ENCODE peak calls at places on chromosome 11, in nine cellular contexts. N is suprapubic skin, G is sigmoid colon, P is ovary, E is upper lobe of left lung, Q is tibial nerve, T is A549, L is GM12878, D is stomach. A is an unnamed sample.

GRCh38 chr11:126963603-126964353 is 36.8 kb downstream of the KIRREL3 start:
- DNase-seq in N (no peak), G (no peak), P (no peak), E (no peak), Q (no peak), T (peak; percentile 57), L (no peak), D (no peak), A (peak; percentile 17)

GRCh38 chr11:68727783-68728182 is 23.5 kb downstream of the TESMIN start:
- DNase-seq in N (no peak), G (no peak), P (no peak), E (no peak), Q (no peak), T (no peak), L (no peak), D (no peak), A (no peak)

GRCh38 chr11:96237759-96238158 is 105.2 kb downstream of the MAML2 start:
- DNase-seq in N (no peak), G (no peak), P (no peak), E (no peak), Q (no peak), T (no peak), L (no peak), D (no peak), A (no peak)

GRCh38 chr11:69465236-69466000 is 16.0 kb upstream of the LINC01488 start:
- DNase-seq in N (no peak), G (no peak), P (no peak), E (no peak), Q (no peak), T (no peak), L (no peak), D (no peak), A (peak; percentile 64)

GRCh38 chr11:131281316-131281715 is 89.1 kb upstream of the NTM start:
- DNase-seq in N (no peak), G (no peak), P (no peak), E (no peak), Q (no peak), T (no peak), L (no peak), D (no peak), A (no peak)

GRCh38 chr11:107898270-107898669 is 30.0 kb upstream of the RAB39A start:
- DNase-seq in N (no peak), G (no peak), P (no peak), E (no peak), Q (no peak), T (peak; percentile 8), L (peak; percentile 24), D (no peak), A (no peak)

GRCh38 chr11:2217211-2218081 is 45.8 kb upstream of the TH start:
- DNase-seq in N (no peak), G (peak; percentile 41), P (peak; percentile 25), E (peak; percentile 64), Q (no peak), T (no peak), L (no peak), D (no peak), A (no peak)

GRCh38 chr11:6962673-6963072 is 36.4 kb downstream of the ZNF215 start:
- DNase-seq in N (no peak), G (no peak), P (no peak), E (no peak), Q (no peak), T (no peak), L (no peak), D (no peak), A (no peak)

GRCh38 chr11:126115820-126116319 is 53.2 kb upstream of the CDON start:
- DNase-seq in N (peak; percentile 88), G (peak; percentile 92), P (peak; percentile 71), E (peak; percentile 79), Q (peak; percentile 73), T (peak; percentile 81), L (no peak), D (peak; percentile 85), A (peak; percentile 73)

GRCh38 chr11:95087171-95087570 is 2.5 kb upstream of the ENDOD1 start:
- DNase-seq in N (no peak), G (no peak), P (no peak), E (no peak), Q (no peak), T (no peak), L (no peak), D (no peak), A (no peak)

GRCh38 chr11:93525601-93526000 is 17.6 kb downstream of the SMCO4 start:
- DNase-seq in N (no peak), G (no peak), P (no peak), E (no peak), Q (no peak), T (no peak), L (no peak), D (no peak), A (no peak)

DNA sequence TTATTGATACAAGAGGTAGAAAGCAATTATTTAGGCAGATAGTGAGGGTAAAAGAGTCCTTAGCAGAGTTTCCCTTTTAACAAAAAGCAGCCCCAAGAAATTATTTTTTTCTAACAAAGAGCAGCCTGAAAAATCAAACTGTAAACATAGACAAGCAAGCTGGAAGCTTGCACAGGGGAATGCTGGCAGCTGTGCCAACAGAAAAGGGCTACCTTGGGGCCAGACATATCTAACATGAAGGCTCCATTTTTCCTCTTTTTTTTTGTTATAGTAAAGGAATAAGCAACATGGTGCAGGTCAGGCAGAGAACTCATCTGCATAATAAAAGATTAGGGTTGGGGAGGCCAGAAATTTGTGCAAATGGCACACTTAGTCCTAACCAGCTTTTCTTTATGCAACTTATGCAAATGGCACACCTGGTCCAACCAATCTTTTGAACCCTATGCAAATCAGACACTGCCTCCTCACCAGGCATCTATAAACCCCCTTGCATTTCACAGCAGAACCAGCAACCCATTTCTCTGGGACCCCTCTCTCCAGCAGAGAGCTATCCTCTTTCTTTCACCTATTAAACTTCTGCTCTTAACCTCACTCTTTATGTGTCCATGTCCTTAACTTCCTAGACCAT is 41.8 kb downstream of the PDGFD start:
- DNase-seq in N (no peak), G (no peak), P (no peak), E (no peak), Q (no peak), T (no peak), L (no peak), D (no peak), A (no peak)
- H3K27ac ChIP-seq in N (no peak overlapping the region), G (no peak overlapping the region), P (peak overlapping the region; percentile 1), E (no peak overlapping the region), Q (no peak overlapping the region), T (no peak overlapping the region), L (no peak overlapping the region), D (no peak overlapping the region), A (no peak overlapping the region)

GRCh38 chr11:120134106-120134930 is 3.6 kb downstream of the TRIM29 start:
- DNase-seq in N (peak; percentile 69), G (peak; percentile 44), P (peak; percentile 14), E (no peak), Q (no peak), T (no peak), L (no peak), D (peak; percentile 9), A (peak; percentile 4)
- TF ChIP-seq EP300 in N (no peak), G (no peak), P (no peak), E (no peak), Q (no peak), T (no peak), L (no peak), D (no peak), A (no peak)

DNA sequence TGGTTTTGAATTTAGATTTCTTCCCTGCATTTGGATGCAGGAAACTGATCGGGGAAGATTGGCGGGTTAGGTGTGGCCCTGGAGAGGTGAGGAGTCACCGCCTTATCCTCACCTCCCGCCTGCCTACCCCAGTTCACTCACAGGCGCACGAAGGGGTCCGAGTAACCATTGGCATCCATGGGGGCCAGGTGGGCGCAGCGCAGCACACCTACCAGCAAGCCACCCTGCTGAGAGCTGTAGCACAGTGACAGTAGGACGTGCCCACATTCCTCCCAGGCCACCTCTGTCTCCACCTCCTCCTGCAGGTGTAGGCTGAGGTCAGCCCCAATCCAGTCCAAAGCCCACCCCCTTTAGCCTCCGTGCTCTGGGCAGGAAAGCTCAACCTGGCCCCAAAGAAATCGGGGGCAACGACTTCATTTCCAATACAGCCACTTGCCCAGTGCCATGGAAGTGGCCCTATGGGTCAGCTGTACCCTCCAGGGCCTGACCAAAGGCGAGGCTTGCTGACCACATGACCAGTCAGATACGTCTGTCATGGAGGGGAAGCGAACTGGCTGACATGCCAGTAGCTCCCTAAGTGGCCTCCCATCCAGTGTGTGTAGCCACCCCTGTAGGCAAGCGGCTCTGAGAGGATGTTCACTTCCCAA is 6.7 kb downstream of the NDUFV1 start:
- DNase-seq in N (no peak), G (no peak), P (no peak), E (peak; percentile 54), Q (no peak), T (no peak), L (no peak), D (no peak), A (no peak)
- TF ChIP-seq POLR2A in N (no peak), G (no peak), P (no peak), E (no peak), Q (no peak), T (no peak), L (no peak), D (no peak), A (no peak)

GRCh38 chr11:45180158-45180887 is 33.9 kb downstream of the PRDM11 start:
- DNase-seq in N (no peak), G (peak; percentile 82), P (peak; percentile 74), E (peak; percentile 92), Q (no peak), T (peak; percentile 76), L (no peak), D (peak; percentile 73), A (peak; percentile 73)

GRCh38 chr11:45182902-45183301 is 36.5 kb downstream of the PRDM11 start:
- DNase-seq in N (no peak), G (peak; percentile 65), P (no peak), E (peak; percentile 59), Q (no peak), T (peak; percentile 60), L (no peak), D (peak; percentile 46), A (peak; percentile 51)

GRCh38 chr11:45180888-45181594 is 34.6 kb downstream of the PRDM11 start:
- DNase-seq in N (no peak), G (peak; percentile 88), P (peak; percentile 81), E (peak; percentile 93), Q (peak; percentile 30), T (peak; percentile 89), L (no peak), D (peak; percentile 71), A (peak; percentile 76)

GRCh38 chr11:45179686-45180085 is 33.2 kb downstream of the PRDM11 start:
- DNase-seq in N (no peak), G (peak; percentile 61), P (no peak), E (no peak), Q (no peak), T (no peak), L (no peak), D (no peak), A (no peak)

DNA sequence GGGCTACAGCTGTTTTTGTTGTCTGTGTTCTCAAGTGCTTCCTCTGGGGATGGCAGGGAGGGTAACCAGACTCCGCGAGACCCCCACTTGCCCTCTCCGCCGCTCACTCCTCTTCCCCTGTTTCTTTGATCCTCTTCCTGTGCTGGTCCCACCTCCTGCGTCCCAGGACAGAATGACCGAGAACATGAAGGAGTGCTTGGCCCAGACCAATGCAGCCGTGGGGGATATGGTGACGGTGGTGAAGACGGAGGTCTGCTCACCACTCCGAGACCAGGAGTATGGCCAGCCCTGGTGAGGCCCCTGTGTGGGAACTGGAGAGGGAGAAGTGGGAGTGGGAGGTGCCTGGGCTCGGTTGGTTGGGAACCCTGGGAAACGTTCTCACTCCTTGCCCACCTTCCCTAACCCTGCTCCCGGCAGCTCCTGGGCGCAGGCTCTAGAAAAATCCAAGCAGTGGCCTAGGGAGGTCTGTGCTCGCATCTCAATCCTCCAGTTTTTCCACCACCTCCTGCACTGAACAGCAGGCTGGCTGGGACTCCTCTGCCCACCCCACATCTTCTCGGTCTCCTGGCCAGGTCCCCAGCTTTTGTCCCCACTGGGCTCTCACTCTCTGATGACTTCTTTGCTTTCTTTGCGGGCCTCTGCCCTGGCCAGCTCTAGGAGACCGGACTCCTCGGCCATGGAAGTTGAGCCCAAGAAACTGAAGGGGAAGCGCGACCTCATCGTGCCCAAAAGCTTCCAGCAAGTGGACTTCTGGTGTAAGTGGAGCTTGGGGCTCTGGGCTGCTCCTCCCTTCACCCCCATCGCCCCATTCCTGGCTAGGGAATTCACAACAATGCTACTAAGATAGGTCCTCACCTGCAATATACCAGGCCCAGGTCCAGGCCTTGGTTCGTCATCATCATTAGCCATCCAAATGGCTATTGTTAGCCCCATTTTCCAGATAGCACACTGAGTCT is 35.4 kb downstream of the PRDM11 start:
- DNase-seq in N (no peak), G (peak; percentile 67), P (no peak), E (no peak), Q (no peak), T (no peak), L (no peak), D (no peak), A (no peak)
- H3K27ac ChIP-seq in N (peak overlapping the region; percentile 78), G (peak overlapping the region; percentile 91), P (peak overlapping the region; percentile 82), E (peak overlapping the region; percentile 88), Q (peak overlapping the region; percentile 90), T (peak overlapping the region; percentile 97), L (no peak overlapping the region), D (peak overlapping the region; percentile 88), A (peak overlapping the region; percentile 93)